ENCODE peak calls at places on chromosomes 4 and X, in nine cellular contexts. H is activated CD4-positive, alpha-beta T cell treated with anti-CD3 and anti-CD28 coated beads, Interleukin-2, amount 50 U/mL, for 1 hour; W is activated naive CD4-positive, alpha-beta T cell treated with anti-CD3 and anti-CD28 coated beads, Interleukin-2, amount 50 U/mL, for 16 hours; U is HT1080; L is activated CD8-positive, alpha-beta memory T cell treated with anti-CD3 and anti-CD28 coated beads for 4 hours; P is CD8-positive, alpha-beta T cell; D is renal cortical epithelial cell; R is BJ; T is Daoy. O is an unnamed sample.

GRCh38 chr4:48588230-48588943 is 98.3 kb downstream of the ZAR1 start:
- DNase-seq in H (no peak), W (no peak), U (no peak), L (no peak), P (no peak), D (no peak), R (no peak), T (no peak), O (no peak)

GRCh38 chr4:85825937-85826678 is 351.2 kb downstream of the ARHGAP24 start:
- DNase-seq in H (no peak), W (no peak), U (peak), L (no peak), P (no peak), D (peak), R (no peak), T (peak), O (peak)

GRCh38 chrX:63754141-63754859 is 30.7 kb downstream of the ARHGEF9 start:
- DNase-seq in H (peak), W (peak), U (peak), L (no peak), P (peak), D (no peak), R (no peak), T (no peak), O (peak)

GRCh38 chrX:22662776-22663175 is 337.0 kb upstream of the DDX53 start:
- DNase-seq in H (no peak), W (no peak), U (no peak), L (no peak), P (no peak), D (no peak), R (no peak), T (no peak), O (no peak)

GRCh38 chr4:153257966-153258365 is 53.7 kb downstream of the TRIM2 start:
- DNase-seq in H (no peak), W (no peak), U (no peak), L (no peak), P (no peak), D (no peak), R (no peak), T (no peak), O (no peak)

GRCh38 chr4:41215969-41216293 is 1.6 kb upstream of the APBB2 start:
- DNase-seq in H (no peak), W (no peak), U (no peak), L (no peak), P (no peak), D (no peak), R (no peak), T (no peak), O (no peak)

GRCh38 chrX:145178268-145178667 is 69.0 kb upstream of the SPANXN1 start:
- DNase-seq in H (no peak), W (no peak), U (no peak), L (no peak), P (no peak), D (no peak), R (no peak), T (no peak), O (no peak)

GRCh38 chrX:39309018-39309620 is 507.9 kb downstream of the MID1IP1 start:
- DNase-seq in H (peak), W (peak), U (peak), L (no peak), P (no peak), D (peak), R (no peak), T (peak), O (no peak)

GRCh38 chr4:169117591-169118081 is 107.6 kb upstream of the CBR4 start:
- DNase-seq in H (no peak), W (no peak), U (no peak), L (no peak), P (no peak), D (no peak), R (peak), T (no peak), O (no peak)

GRCh38 chrX:115539841-115540240 is 21.1 kb upstream of the PLS3 start:
- DNase-seq in H (no peak), W (no peak), U (peak), L (no peak), P (no peak), D (no peak), R (no peak), T (peak), O (no peak)

GRCh38 chr4:15765910-15766703 is 12.0 kb upstream of the CD38 start:
- DNase-seq in H (peak), W (no peak), U (peak), L (no peak), P (peak), D (no peak), R (no peak), T (no peak), O (no peak)

GRCh38 chrX:139293991-139294390 is 236.5 kb upstream of the F9 start:
- DNase-seq in H (no peak), W (no peak), U (no peak), L (no peak), P (no peak), D (no peak), R (no peak), T (no peak), O (no peak)

GRCh38 chrX:136577562-136577961 is 45.5 kb downstream of the VGLL1 start:
- DNase-seq in H (peak), W (peak), U (peak), L (peak), P (peak), D (peak), R (no peak), T (peak), O (peak)

GRCh38 chrX:82230013-82230412 is 1028.1 kb downstream of the SH3BGRL start:
- DNase-seq in H (no peak), W (no peak), U (no peak), L (no peak), P (no peak), D (no peak), R (no peak), T (no peak), O (no peak)

GRCh38 chr4:19381068-19381467 is 870.6 kb upstream of the SLIT2 start:
- DNase-seq in H (no peak), W (no peak), U (peak), L (no peak), P (no peak), D (peak), R (peak), T (no peak), O (no peak)

GRCh38 chr4:78293348-78293747 is 236.2 kb downstream of the FRAS1 start:
- DNase-seq in H (no peak), W (no peak), U (no peak), L (no peak), P (no peak), D (peak), R (peak), T (peak), O (no peak)

GRCh38 chr4:25879991-25880641 is 17.3 kb upstream of the SEL1L3 start:
- DNase-seq in H (no peak), W (no peak), U (no peak), L (no peak), P (no peak), D (no peak), R (no peak), T (no peak), O (no peak)